ENCODE peak calls at places on chromosomes 3 and 15, in four cellular contexts. B is NCI-H1092 treated with DMSO at 0.1 percent for 48 hours; R is stimulated activated CD8-positive, alpha-beta memory T cell treated with anti-CD3 and anti-CD28 coated beads, Interleukin-2, amount 100 ng/mL, for 48 hours; J is NCI-H69. X is an unnamed sample.

GRCh38 chr3:47781326-47781684 is 388 bp downstream of the SMARCC1 start:
- DNase-seq in B (peak; percentile 25), R (peak; percentile 62), J (peak; percentile 74), X (peak; percentile 44)

GRCh38 chr15:94083467-94083991 is 147.8 kb upstream of the MCTP2 start:
- DNase-seq in B (no peak), R (no peak), J (peak; percentile 55), X (no peak)

GRCh38 chr3:53820756-53821580 is 25.3 kb downstream of the CHDH start:
- DNase-seq in B (no peak), R (no peak), J (no peak), X (no peak)

GRCh38 chr3:171804618-171805389 is 5.5 kb downstream of the PLD1 start:
- DNase-seq in B (no peak), R (no peak), J (no peak), X (no peak)

GRCh38 chr15:98599911-98600685 is 48.2 kb upstream of the IGF1R start:
- DNase-seq in B (no peak), R (peak; percentile 6), J (no peak), X (no peak)

GRCh38 chr3:51673802-51674654 is 3.0 kb downstream of the TEX264 start:
- DNase-seq in B (no peak), R (no peak), J (no peak), X (no peak)

GRCh38 chr3:177935008-177935407 is 601.2 kb upstream of the KCNMB2 start:
- DNase-seq in B (peak; percentile 99), R (no peak), J (peak; percentile 80), X (peak; percentile 41)

GRCh38 chr3:136464502-136464901 is 214.4 kb downstream of the PCCB start:
- DNase-seq in B (no peak), R (no peak), J (no peak), X (no peak)

GRCh38 chr15:66789029-66790025 is 87.3 kb downstream of the SMAD6 start:
- DNase-seq in B (no peak), R (no peak), J (peak; percentile 33), X (no peak)

GRCh38 chr15:94607176-94607654 is 375.9 kb downstream of the MCTP2 start:
- DNase-seq in B (no peak), R (no peak), J (peak; percentile 15), X (no peak)

GRCh38 chr3:197227780-197228574 is 70.4 kb downstream of the DLG1 start:
- DNase-seq in B (no peak), R (no peak), J (no peak), X (no peak)

GRCh38 chr3:134085034-134085775 is 55.5 kb upstream of the SLCO2A1 start:
- DNase-seq in B (no peak), R (no peak), J (no peak), X (no peak)

GRCh38 chr15:101107625-101108457 is 144.0 kb downstream of the CHSY1 start:
- DNase-seq in B (no peak), R (no peak), J (no peak), X (no peak)

GRCh38 chr15:99536422-99537033 is 29.3 kb upstream of the MEF2A start:
- DNase-seq in B (no peak), R (no peak), J (no peak), X (no peak)

X was measured in NCI-H146.